ENCODE peak calls at places on chromosome 22, in nine cellular contexts. J is myocyte; P is smooth muscle cell of the brain vasculature; N is CD4-positive, alpha-beta T cell; Y is activated CD4-positive, alpha-beta T cell treated with anti-CD3 and anti-CD28 coated beads for 24 hours; L is putamen; E is fibroblast of the conjunctiva; I is GM04503; G is IMR-90. Z is an unnamed sample.

GRCh38 chr22:17302616-17303015 is 66.6 kb upstream of the CECR2 start:
- DNase-seq in I (no peak), N (no peak), P (no peak), E (no peak), L (no peak), Y (no peak), G (no peak), J (no peak), Z (no peak)

GRCh38 chr22:35023692-35024363 is 42.1 kb upstream of the ISX start:
- DNase-seq in I (no peak), Y (peak; percentile 38), J (peak; percentile 6), E (peak; percentile 18), N (peak; percentile 27), L (peak; percentile 25), P (no peak), G (no peak), Z (no peak)

GRCh38 chr22:50577987-50578775 is at the start of gene CPT1B:
- DNase-seq in Y (no peak), P (no peak), L (no peak), G (peak; percentile 26), E (no peak), I (no peak), N (no peak), J (peak; percentile 61), Z (no peak)

GRCh38 chr22:28243539-28243938 is 324.5 kb upstream of the PITPNB start:
- DNase-seq in I (no peak), P (no peak), L (no peak), Y (no peak), N (no peak), J (no peak), G (no peak), E (no peak), Z (no peak)

GRCh38 chr22:17096095-17096494 is 11.3 kb downstream of the IL17RA start:
- DNase-seq in L (no peak), E (no peak), Y (no peak), G (no peak), I (no peak), J (no peak), P (no peak), N (no peak), Z (no peak)

GRCh38 chr22:19090183-19090582 is 32.0 kb downstream of the DGCR2 start:
- DNase-seq in E (no peak), P (no peak), L (no peak), I (no peak), Y (no peak), J (no peak), G (no peak), N (no peak), Z (no peak)

GRCh38 chr22:44712156-44712555 is 10.2 kb downstream of the PRR5 start:
- DNase-seq in N (no peak), E (no peak), J (peak; percentile 92), I (no peak), G (no peak), P (no peak), L (no peak), Y (no peak), Z (no peak)

GRCh38 chr22:30615543-30615954 is 8.6 kb downstream of the TCN2 start:
- DNase-seq in J (no peak), I (no peak), E (no peak), N (no peak), G (no peak), L (no peak), Y (no peak), P (no peak), Z (no peak)

GRCh38 chr22:38872831-38873248 is 824 bp upstream of the CBX6 start:
- DNase-seq in Y (no peak), L (peak; percentile 64), E (no peak), I (no peak), J (peak; percentile 64), N (no peak), G (peak; percentile 32), P (no peak), Z (no peak)

GRCh38 chr22:22981670-22982571 is 88.4 kb upstream of the GNAZ start:
- DNase-seq in N (no peak), I (no peak), E (no peak), G (no peak), P (no peak), J (no peak), Y (no peak), L (no peak), Z (no peak)

GRCh38 chr22:44314425-44315067 is 1.8 kb upstream of the SHISAL1 start:
- DNase-seq in E (no peak), L (no peak), P (no peak), I (no peak), N (no peak), G (no peak), Y (no peak), J (no peak), Z (no peak)

GRCh38 chr22:46679711-46680269 is 58.3 kb downstream of the CERK start:
- DNase-seq in L (no peak), G (no peak), E (no peak), P (no peak), J (no peak), I (no peak), Y (no peak), N (no peak), Z (no peak)

GRCh38 chr22:35477911-35478582 is 62.6 kb upstream of the RASD2 start:
- DNase-seq in L (no peak), N (no peak), J (peak; percentile 72), E (no peak), P (no peak), I (peak; percentile 58), Y (no peak), G (peak; percentile 91), Z (peak; percentile 81)

GRCh38 chr22:21703684-21704316 is 31.8 kb downstream of the YPEL1 start:
- DNase-seq in E (no peak), P (no peak), L (no peak), G (no peak), Y (no peak), I (no peak), N (no peak), J (no peak), Z (no peak)

GRCh38 chr22:45708145-45708544 is 36.5 kb downstream of the ATXN10 start:
- DNase-seq in G (no peak), J (no peak), E (no peak), Y (no peak), I (no peak), L (no peak), P (no peak), N (no peak), Z (no peak)

GRCh38 chr22:30968015-30968923 is at the start of gene MORC2:
- DNase-seq in G (peak; percentile 15), E (peak; percentile 9), L (no peak), N (no peak), J (no peak), I (peak; percentile 1), P (peak; percentile 3), Y (no peak), Z (no peak)

GRCh38 chr22:32411829-32412592 is at the start of gene RTCB:
- DNase-seq in J (peak; percentile 96), P (peak; percentile 92), G (peak; percentile 93), L (peak; percentile 92), E (peak; percentile 84), N (peak; percentile 95), I (peak; percentile 65), Y (peak; percentile 92), Z (peak; percentile 90)

GRCh38 chr22:25395468-25395867 is 169.0 kb upstream of the GRK3 start:
- DNase-seq in N (no peak), J (no peak), I (no peak), Y (no peak), P (no peak), L (no peak), E (no peak), G (no peak), Z (no peak)

GRCh38 chr22:16925407-16925966 is 82.5 kb downstream of the GAB4 start:
- DNase-seq in J (no peak), G (no peak), E (no peak), Y (no peak), P (no peak), N (no peak), I (no peak), L (no peak), Z (no peak)

GRCh38 chr22:27110985-27111451 is 453.6 kb downstream of the MIAT start:
- DNase-seq in I (no peak), J (peak; percentile 78), P (no peak), L (no peak), N (no peak), Y (no peak), G (peak; percentile 71), E (no peak), Z (no peak)

GRCh38 chr22:30325065-30325720 is 1.5 kb downstream of the TBC1D10A start:
- DNase-seq in J (peak; percentile 83), P (no peak), L (no peak), G (peak; percentile 90), N (no peak), I (peak; percentile 76), Y (no peak), E (peak; percentile 37), Z (peak; percentile 88)

GRCh38 chr22:35963237-35963810 is 65.3 kb downstream of the RBFOX2 start:
- DNase-seq in N (no peak), I (no peak), J (no peak), G (no peak), L (no peak), Y (no peak), P (no peak), E (no peak), Z (no peak)

GRCh38 chr22:39997939-39998726 is 3.4 kb downstream of the FAM83F start:
- DNase-seq in P (no peak), G (peak; percentile 36), J (no peak), E (no peak), I (no peak), L (no peak), N (no peak), Y (no peak), Z (peak; percentile 69)

GRCh38 chr22:35076648-35077047 is 10.7 kb downstream of the ISX start:
- DNase-seq in N (no peak), J (no peak), I (no peak), G (no peak), E (no peak), L (no peak), Y (no peak), P (no peak), Z (no peak)

GRCh38 chr22:45788530-45788929 is 116.9 kb downstream of the ATXN10 start:
- DNase-seq in J (no peak), Y (no peak), G (no peak), N (no peak), I (no peak), E (no peak), P (no peak), L (no peak), Z (no peak)

GRCh38 chr22:31206896-31207687 is 5.0 kb upstream of the LIMK2 start:
- DNase-seq in N (no peak), L (peak; percentile 61), Y (no peak), E (no peak), J (no peak), I (no peak), P (no peak), G (no peak), Z (peak; percentile 60)

GRCh38 chr22:24414984-24415945 is 12.1 kb upstream of the ADORA2A start:
- DNase-seq in N (no peak), J (no peak), G (peak; percentile 53), L (no peak), E (no peak), I (no peak), P (no peak), Y (no peak), Z (no peak)

GRCh38 chr22:47918276-47918928 is 1156.0 kb downstream of the TBC1D22A start:
- DNase-seq in E (no peak), I (no peak), G (no peak), Y (peak; percentile 10), L (no peak), P (no peak), N (no peak), J (no peak), Z (no peak)

GRCh38 chr22:42949159-42949558 is 65.8 kb downstream of the PACSIN2 start:
- DNase-seq in L (no peak), G (peak; percentile 69), J (no peak), Y (no peak), N (no peak), I (no peak), P (no peak), E (no peak), Z (no peak)

GRCh38 chr22:48722661-48723060 is 1105.0 kb downstream of the BRD1 start:
- DNase-seq in J (no peak), I (no peak), Y (no peak), E (no peak), N (no peak), G (no peak), L (no peak), P (no peak), Z (no peak)

GRCh38 chr22:24728790-24729637 is 45.5 kb downstream of the PIWIL3 start:
- DNase-seq in E (no peak), G (peak; percentile 74), N (no peak), Y (no peak), I (no peak), J (no peak), L (peak; percentile 55), P (no peak), Z (no peak)

Z was measured in foreskin keratinocyte.